ENCODE peak calls at places on chromosome 3, in five cellular contexts. One of them, this sample, is unnamed.

GRCh38 chr3:32443471-32443870 is 51.8 kb downstream of the CMTM7 start:
- DNase-seq in IMR-90: peak
- DNase-seq in hepatocyte: no peak
- DNase-seq in fibroblast of lung: peak
- DNase-seq in RWPE1: no peak
- DNase-seq in this sample: peak

GRCh38 chr3:184811999-184812844 is at the start of gene VPS8:
- DNase-seq in IMR-90: peak
- DNase-seq in hepatocyte: peak
- DNase-seq in fibroblast of lung: peak
- DNase-seq in RWPE1: peak
- DNase-seq in this sample: peak

GRCh38 chr3:127536818-127537810 is 53.4 kb downstream of the TPRA1 start:
- DNase-seq in IMR-90: no peak
- DNase-seq in hepatocyte: no peak
- DNase-seq in fibroblast of lung: no peak
- DNase-seq in RWPE1: no peak
- DNase-seq in this sample: no peak

GRCh38 chr3:166248784-166249183 is 411.6 kb upstream of the BCHE start:
- DNase-seq in IMR-90: no peak
- DNase-seq in hepatocyte: no peak
- DNase-seq in fibroblast of lung: no peak
- DNase-seq in RWPE1: no peak
- DNase-seq in this sample: no peak

GRCh38 chr3:126954141-126954845 is 28.6 kb upstream of the PLXNA1 start:
- DNase-seq in IMR-90: peak
- DNase-seq in hepatocyte: no peak
- DNase-seq in fibroblast of lung: no peak
- DNase-seq in RWPE1: no peak
- DNase-seq in this sample: peak

GRCh38 chr3:128408693-128409620 is 57.7 kb downstream of the DNAJB8 start:
- DNase-seq in IMR-90: no peak
- DNase-seq in hepatocyte: no peak
- DNase-seq in fibroblast of lung: peak
- DNase-seq in RWPE1: no peak
- DNase-seq in this sample: no peak

GRCh38 chr3:114856867-114857266 is 290.2 kb downstream of the ZBTB20 start:
- DNase-seq in IMR-90: no peak
- DNase-seq in hepatocyte: no peak
- DNase-seq in fibroblast of lung: no peak
- DNase-seq in RWPE1: no peak
- DNase-seq in this sample: no peak

GRCh38 chr3:62554264-62554799 is 181.0 kb upstream of the FEZF2 start:
- DNase-seq in IMR-90: no peak
- DNase-seq in hepatocyte: no peak
- DNase-seq in fibroblast of lung: peak
- DNase-seq in RWPE1: no peak
- DNase-seq in this sample: no peak

GRCh38 chr3:148372476-148372875 is 325.2 kb upstream of the AGTR1 start:
- DNase-seq in IMR-90: no peak
- DNase-seq in hepatocyte: peak
- DNase-seq in fibroblast of lung: no peak
- DNase-seq in RWPE1: no peak
- DNase-seq in this sample: no peak

GRCh38 chr3:72821170-72821781 is 27.0 kb downstream of the SHQ1 start:
- DNase-seq in IMR-90: peak
- DNase-seq in hepatocyte: peak
- DNase-seq in fibroblast of lung: peak
- DNase-seq in RWPE1: no peak
- DNase-seq in this sample: no peak

GRCh38 chr3:118641608-118642007 is 393.0 kb downstream of the IGSF11 start:
- DNase-seq in IMR-90: no peak
- DNase-seq in hepatocyte: peak
- DNase-seq in fibroblast of lung: no peak
- DNase-seq in RWPE1: no peak
- DNase-seq in this sample: no peak

GRCh38 chr3:197363553-197364409 is 65.4 kb upstream of the DLG1 start:
- DNase-seq in IMR-90: no peak
- DNase-seq in hepatocyte: no peak
- DNase-seq in fibroblast of lung: no peak
- DNase-seq in RWPE1: no peak
- DNase-seq in this sample: no peak

GRCh38 chr3:95162794-95163193 is 1099.9 kb downstream of the NSUN3 start:
- DNase-seq in IMR-90: no peak
- DNase-seq in hepatocyte: no peak
- DNase-seq in fibroblast of lung: no peak
- DNase-seq in RWPE1: no peak
- DNase-seq in this sample: no peak

GRCh38 chr3:65636326-65636725 is 402.4 kb downstream of the MAGI1 start:
- DNase-seq in IMR-90: no peak
- DNase-seq in hepatocyte: no peak
- DNase-seq in fibroblast of lung: no peak
- DNase-seq in RWPE1: no peak
- DNase-seq in this sample: no peak

GRCh38 chr3:136728918-136729317 is 23.3 kb downstream of the STAG1 start:
- DNase-seq in IMR-90: peak
- DNase-seq in hepatocyte: peak
- DNase-seq in fibroblast of lung: peak
- DNase-seq in RWPE1: no peak
- DNase-seq in this sample: peak

GRCh38 chr3:38723569-38724391 is 74.3 kb upstream of the SCN5A start:
- DNase-seq in IMR-90: no peak
- DNase-seq in hepatocyte: no peak
- DNase-seq in fibroblast of lung: no peak
- DNase-seq in RWPE1: no peak
- DNase-seq in this sample: no peak

GRCh38 chr3:59527493-59527892 is 477.7 kb upstream of the CFAP20DC start:
- DNase-seq in IMR-90: no peak
- DNase-seq in hepatocyte: no peak
- DNase-seq in fibroblast of lung: no peak
- DNase-seq in RWPE1: no peak
- DNase-seq in this sample: no peak

GRCh38 chr3:183064475-183064874 is 34.8 kb downstream of the MCCC1 start:
- DNase-seq in IMR-90: no peak
- DNase-seq in hepatocyte: no peak
- DNase-seq in fibroblast of lung: no peak
- DNase-seq in RWPE1: no peak
- DNase-seq in this sample: no peak
- TF ChIP-seq CTCF in IMR-90: no peak
- TF ChIP-seq CTCF in hepatocyte: no peak
- TF ChIP-seq CTCF in fibroblast of lung: no peak
- TF ChIP-seq CTCF in RWPE1: no peak
- TF ChIP-seq CTCF in this sample: no peak

DNA sequence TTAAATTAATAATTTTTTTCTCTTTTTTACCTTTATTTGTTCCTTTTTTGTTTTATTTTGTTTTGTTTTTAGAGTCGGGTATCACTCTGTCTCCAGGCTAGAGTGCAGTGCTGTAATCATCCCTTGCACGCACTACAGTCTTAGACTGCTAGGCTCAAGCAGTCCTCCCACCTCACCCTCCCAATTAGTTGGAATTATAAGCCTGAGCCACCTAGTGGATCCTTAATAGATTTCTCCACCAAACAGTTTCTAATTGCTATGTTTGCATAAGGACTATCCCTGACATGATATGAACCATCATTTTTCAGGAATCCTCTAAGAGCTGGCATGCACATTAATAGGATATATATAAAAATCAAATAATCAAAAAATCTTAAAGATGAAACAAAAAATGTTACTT is 993.2 kb downstream of the OTOL1 start:
- DNase-seq in IMR-90: no peak
- DNase-seq in hepatocyte: no peak
- DNase-seq in fibroblast of lung: no peak
- DNase-seq in RWPE1: no peak
- DNase-seq in this sample: peak
- TF ChIP-seq CTCF in IMR-90: no peak
- TF ChIP-seq CTCF in hepatocyte: no peak
- TF ChIP-seq CTCF in fibroblast of lung: no peak
- TF ChIP-seq CTCF in RWPE1: no peak
- TF ChIP-seq CTCF in this sample: peak

DNA sequence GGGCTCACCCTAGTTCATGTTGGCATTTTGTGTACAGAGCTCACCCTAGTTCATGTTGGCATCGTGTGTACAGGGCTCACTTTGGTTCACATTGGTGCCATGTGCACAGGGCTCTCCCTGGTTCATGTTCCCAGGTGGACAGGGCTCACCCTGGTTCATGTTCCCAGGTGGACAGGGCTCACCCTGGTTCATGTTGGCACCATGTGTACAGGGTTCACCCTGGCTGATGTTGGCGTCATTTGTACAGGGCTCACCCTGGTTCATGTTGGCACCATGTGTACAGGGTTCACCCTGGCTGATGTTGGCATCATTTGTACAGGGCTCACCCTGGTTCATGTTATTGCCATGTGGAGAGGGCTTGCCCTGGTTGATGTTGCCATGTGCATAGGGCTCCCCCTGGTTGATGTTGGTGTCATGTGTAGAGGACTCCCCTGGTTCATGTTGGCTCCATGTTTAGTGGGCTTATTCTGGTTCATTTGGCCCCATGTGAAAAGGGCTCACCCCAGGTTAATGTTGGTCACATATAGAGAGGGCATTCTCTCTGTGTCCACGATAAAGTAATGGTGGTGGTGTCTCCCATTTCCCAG is 31.7 kb upstream of the NR2C2 start:
- DNase-seq in IMR-90: no peak
- DNase-seq in hepatocyte: no peak
- DNase-seq in fibroblast of lung: no peak
- DNase-seq in RWPE1: no peak
- DNase-seq in this sample: no peak
- TF ChIP-seq CTCF in IMR-90: no peak
- TF ChIP-seq CTCF in hepatocyte: peak
- TF ChIP-seq CTCF in fibroblast of lung: peak
- TF ChIP-seq CTCF in RWPE1: no peak
- TF ChIP-seq CTCF in this sample: peak

GRCh38 chr3:49859576-49860305 is 3.4 kb upstream of the TRAIP start:
- DNase-seq in IMR-90: no peak
- DNase-seq in hepatocyte: no peak
- DNase-seq in fibroblast of lung: no peak
- DNase-seq in RWPE1: no peak
- DNase-seq in this sample: no peak

GRCh38 chr3:49855662-49856061 is 702 bp downstream of the TRAIP start:
- DNase-seq in IMR-90: no peak
- DNase-seq in hepatocyte: no peak
- DNase-seq in fibroblast of lung: no peak
- DNase-seq in RWPE1: no peak
- DNase-seq in this sample: no peak

DNA sequence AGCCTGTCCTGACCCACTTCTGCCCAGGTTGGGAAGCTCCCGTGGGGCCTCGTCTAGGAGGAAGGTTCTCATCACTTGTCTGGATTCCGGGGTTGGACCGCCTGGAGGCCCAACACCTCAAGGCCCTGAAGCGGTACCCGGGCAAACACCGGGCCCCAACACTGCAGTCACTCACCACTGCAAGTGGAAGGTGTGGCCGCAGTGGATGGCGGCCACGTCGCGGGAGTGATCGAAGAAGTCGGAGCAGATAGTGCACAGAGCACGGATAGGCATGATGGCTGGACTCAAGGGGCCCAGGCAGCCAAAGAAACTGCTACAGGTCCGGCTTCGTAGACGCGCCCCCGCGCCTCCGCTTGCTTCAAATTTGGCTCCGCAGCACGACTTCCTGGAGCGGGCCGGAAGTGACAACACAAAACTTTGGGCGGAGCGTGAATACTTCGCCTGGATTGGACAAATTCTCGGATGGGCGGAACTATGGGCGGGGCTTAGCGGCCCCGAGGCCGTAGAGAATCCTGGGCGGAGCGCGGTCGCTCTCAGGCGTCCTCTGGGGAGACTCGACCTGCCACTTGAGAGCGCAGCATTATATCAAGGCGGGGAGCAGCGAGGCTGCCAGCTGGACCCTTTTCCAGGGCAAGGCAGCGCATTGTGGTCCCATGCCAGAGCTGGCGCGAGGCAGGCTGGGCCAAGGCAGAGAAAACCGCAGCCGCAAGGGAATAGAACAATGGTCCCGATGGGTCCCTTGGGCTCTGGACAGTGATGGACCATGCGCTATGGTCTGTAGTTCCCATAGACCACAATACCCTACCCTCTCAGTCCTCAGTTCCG is at the start of gene TRAIP:
- DNase-seq in IMR-90: peak
- DNase-seq in hepatocyte: peak
- DNase-seq in fibroblast of lung: peak
- DNase-seq in RWPE1: peak
- DNase-seq in this sample: peak
- TF ChIP-seq CTCF in IMR-90: no peak
- TF ChIP-seq CTCF in hepatocyte: no peak
- TF ChIP-seq CTCF in fibroblast of lung: no peak
- TF ChIP-seq CTCF in RWPE1: no peak
- TF ChIP-seq CTCF in this sample: peak

GRCh38 chr3:85801955-85802354 is 843.2 kb downstream of the CADM2 start:
- DNase-seq in IMR-90: no peak
- DNase-seq in hepatocyte: peak
- DNase-seq in fibroblast of lung: peak
- DNase-seq in RWPE1: peak
- DNase-seq in this sample: no peak
- TF ChIP-seq CTCF in IMR-90: no peak
- TF ChIP-seq CTCF in hepatocyte: peak
- TF ChIP-seq CTCF in fibroblast of lung: peak
- TF ChIP-seq CTCF in RWPE1: no peak
- TF ChIP-seq CTCF in this sample: peak

GRCh38 chr3:94071713-94072284 is 8.9 kb downstream of the NSUN3 start:
- DNase-seq in IMR-90: no peak
- DNase-seq in hepatocyte: no peak
- DNase-seq in fibroblast of lung: no peak
- DNase-seq in RWPE1: no peak
- DNase-seq in this sample: no peak

GRCh38 chr3:94070341-94070911 is 7.6 kb downstream of the NSUN3 start:
- DNase-seq in IMR-90: no peak
- DNase-seq in hepatocyte: no peak
- DNase-seq in fibroblast of lung: no peak
- DNase-seq in RWPE1: no peak
- DNase-seq in this sample: no peak

GRCh38 chr3:94066829-94067470 is 4.1 kb downstream of the NSUN3 start:
- DNase-seq in IMR-90: no peak
- DNase-seq in hepatocyte: no peak
- DNase-seq in fibroblast of lung: no peak
- DNase-seq in RWPE1: no peak
- DNase-seq in this sample: no peak

GRCh38 chr3:94065819-94066218 is 3.0 kb downstream of the NSUN3 start:
- DNase-seq in IMR-90: no peak
- DNase-seq in hepatocyte: no peak
- DNase-seq in fibroblast of lung: no peak
- DNase-seq in RWPE1: no peak
- DNase-seq in this sample: no peak

GRCh38 chr3:94069242-94069813 is 6.5 kb downstream of the NSUN3 start:
- DNase-seq in IMR-90: peak
- DNase-seq in hepatocyte: no peak
- DNase-seq in fibroblast of lung: peak
- DNase-seq in RWPE1: peak
- DNase-seq in this sample: peak
- TF ChIP-seq CTCF in IMR-90: peak
- TF ChIP-seq CTCF in hepatocyte: peak
- TF ChIP-seq CTCF in fibroblast of lung: peak
- TF ChIP-seq CTCF in RWPE1: peak
- TF ChIP-seq CTCF in this sample: peak

GRCh38 chr3:46656778-46657556 is 36.5 kb downstream of the ALS2CL start:
- DNase-seq in IMR-90: no peak
- DNase-seq in hepatocyte: no peak
- DNase-seq in fibroblast of lung: no peak
- DNase-seq in RWPE1: no peak
- DNase-seq in this sample: no peak
- TF ChIP-seq CTCF in IMR-90: no peak
- TF ChIP-seq CTCF in hepatocyte: no peak
- TF ChIP-seq CTCF in fibroblast of lung: no peak
- TF ChIP-seq CTCF in RWPE1: no peak
- TF ChIP-seq CTCF in this sample: no peak